ENCODE peak calls at places on chromosomes 13 and 19, in eight cellular contexts. M, E, X, Q, R, C, H and W are unnamed samples.
A peak's percentile ranks its signal among the peaks of the same experiment; 100 is the strongest.

GRCh38 chr19:13881231-13881691 is 4.3 kb downstream of the NANOS3 start:
- DNase-seq in M (no peak), E (no peak), X (peak; percentile 37), Q (no peak), R (no peak), C (no peak), H (no peak), W (no peak)

GRCh38 chr19:17510220-17510993 is 1.0 kb upstream of the PGLS start:
- DNase-seq in M (no peak), E (no peak), X (no peak), Q (no peak), R (no peak), C (no peak), H (no peak), W (no peak)

GRCh38 chr19:11142528-11143171 is 12.9 kb downstream of the SPC24 start:
- DNase-seq in M (no peak), E (peak; percentile 75), X (no peak), Q (no peak), R (peak; percentile 73), C (no peak), H (peak; percentile 81), W (peak; percentile 59)

GRCh38 chr13:110017379-110017778 is 231.0 kb upstream of the IRS2 start:
- DNase-seq in M (no peak), E (no peak), X (no peak), Q (no peak), R (peak; percentile 68), C (no peak), H (no peak), W (no peak)

GRCh38 chr19:10007811-10008211 is 2.5 kb downstream of the COL5A3 start:
- DNase-seq in M (no peak), E (no peak), X (no peak), Q (no peak), R (no peak), C (no peak), H (no peak), W (no peak)

GRCh38 chr13:71278512-71278911 is 588.5 kb downstream of the DACH1 start:
- DNase-seq in M (no peak), E (no peak), X (no peak), Q (no peak), R (no peak), C (no peak), H (no peak), W (no peak)

GRCh38 chr13:107458269-107458668 is 757.1 kb downstream of the LIG4 start:
- DNase-seq in M (no peak), E (no peak), X (no peak), Q (no peak), R (no peak), C (no peak), H (no peak), W (no peak)

GRCh38 chr19:4851551-4852290 is 15.7 kb downstream of the PLIN3 start:
- DNase-seq in M (peak; percentile 77), E (peak; percentile 80), X (peak; percentile 87), Q (peak; percentile 74), R (no peak), C (peak; percentile 68), H (peak; percentile 72), W (peak; percentile 56)

GRCh38 chr19:12720851-12721655 is 2.7 kb downstream of the TNPO2 start:
- DNase-seq in M (no peak), E (no peak), X (no peak), Q (no peak), R (no peak), C (no peak), H (no peak), W (no peak)

GRCh38 chr13:112245179-112245724 is 130.9 kb upstream of the SPACA7 start:
- DNase-seq in M (no peak), E (peak; percentile 49), X (no peak), Q (no peak), R (no peak), C (no peak), H (no peak), W (no peak)

GRCh38 chr13:69274231-69274630 is 833.4 kb upstream of the ATXN8OS start:
- DNase-seq in M (no peak), E (no peak), X (no peak), Q (no peak), R (no peak), C (no peak), H (no peak), W (no peak)

GRCh38 chr13:35621989-35622388 is 145.5 kb upstream of the MAB21L1 start:
- DNase-seq in M (no peak), E (no peak), X (no peak), Q (no peak), R (no peak), C (no peak), H (no peak), W (no peak)

GRCh38 chr13:94249512-94249911 is 230.0 kb downstream of the DCT start:
- DNase-seq in M (no peak), E (no peak), X (no peak), Q (no peak), R (peak; percentile 50), C (no peak), H (no peak), W (no peak)

GRCh38 chr19:7639863-7640348 is 3.0 kb downstream of the STXBP2 start:
- DNase-seq in M (no peak), E (no peak), X (no peak), Q (no peak), R (no peak), C (no peak), H (no peak), W (no peak)

GRCh38 chr19:7638802-7639465 is 2.0 kb downstream of the STXBP2 start:
- DNase-seq in M (no peak), E (no peak), X (no peak), Q (no peak), R (no peak), C (no peak), H (no peak), W (no peak)

GRCh38 chr19:7642295-7643046 is 5.6 kb downstream of the STXBP2 start:
- DNase-seq in M (no peak), E (no peak), X (no peak), Q (no peak), R (no peak), C (no peak), H (no peak), W (no peak)

GRCh38 chr19:7640803-7641202 is 3.9 kb downstream of the STXBP2 start:
- DNase-seq in M (no peak), E (no peak), X (no peak), Q (no peak), R (no peak), C (no peak), H (no peak), W (no peak)

GRCh38 chr19:7641288-7642276 is 4.7 kb downstream of the STXBP2 start:
- DNase-seq in M (no peak), E (no peak), X (no peak), Q (no peak), R (no peak), C (no peak), H (no peak), W (no peak)
- TF ChIP-seq CTCF in M (no peak), E (no peak), X (no peak), Q (no peak), R (no peak), C (peak; percentile 28), H (no peak), W (no peak)

DNA sequence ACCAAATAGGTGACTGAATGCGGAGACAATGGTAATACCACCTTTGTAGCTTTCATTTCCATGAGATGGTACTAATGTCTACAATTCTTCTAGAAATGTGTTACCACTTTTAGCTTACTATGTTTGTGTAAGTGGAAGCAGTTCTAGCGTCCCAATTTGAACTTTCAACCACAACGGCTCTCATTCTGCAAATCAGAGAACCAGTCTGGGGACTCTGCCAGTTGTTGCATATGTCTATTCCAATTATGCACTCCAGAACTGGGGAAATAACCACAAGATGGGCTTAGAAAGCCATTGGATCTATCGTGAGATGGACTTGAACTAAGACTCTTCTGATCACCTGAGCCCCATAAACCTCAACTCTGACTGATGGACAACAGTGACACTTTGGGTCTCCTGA is 862.3 kb downstream of the SLITRK1 start:
- DNase-seq in M (no peak), E (no peak), X (no peak), Q (no peak), R (no peak), C (no peak), H (no peak), W (no peak)
- TF ChIP-seq CTCF in M (no peak), E (no peak), X (no peak), Q (no peak), R (no peak), C (no peak), H (no peak), W (no peak)

GRCh38 chr19:55654833-55655647 is at the start of gene U2AF2:
- DNase-seq in M (peak; percentile 90), E (peak; percentile 97), X (peak; percentile 97), Q (peak; percentile 95), R (no peak), C (peak; percentile 97), H (peak; percentile 97), W (peak; percentile 98)
- TF ChIP-seq CTCF in M (no peak), E (no peak), X (no peak), Q (no peak), R (no peak), C (no peak), H (no peak), W (no peak)

DNA sequence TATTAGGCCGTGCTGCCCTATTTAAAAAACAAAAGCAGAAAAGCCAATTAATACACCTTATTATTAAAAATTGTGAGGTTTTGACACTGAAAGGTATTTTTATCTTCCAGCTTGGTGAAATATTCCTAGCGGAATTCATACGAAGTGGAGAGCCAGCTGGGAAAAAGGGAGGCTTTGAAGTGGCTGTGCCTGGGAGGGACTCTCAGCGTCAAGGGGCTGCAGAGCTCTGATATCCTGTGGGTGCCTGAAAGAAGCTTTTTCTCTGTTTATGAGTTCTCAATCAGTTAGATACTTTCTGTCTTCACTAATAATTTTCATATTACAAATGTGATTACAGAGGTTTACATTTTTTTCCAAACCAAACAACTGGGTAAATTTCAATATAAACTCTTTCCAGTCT is 140.2 kb upstream of the MIR17HG start:
- DNase-seq in M (no peak), E (no peak), X (no peak), Q (no peak), R (no peak), C (no peak), H (no peak), W (no peak)
- TF ChIP-seq CTCF in M (no peak), E (no peak), X (no peak), Q (no peak), R (no peak), C (no peak), H (no peak), W (no peak)

DNA sequence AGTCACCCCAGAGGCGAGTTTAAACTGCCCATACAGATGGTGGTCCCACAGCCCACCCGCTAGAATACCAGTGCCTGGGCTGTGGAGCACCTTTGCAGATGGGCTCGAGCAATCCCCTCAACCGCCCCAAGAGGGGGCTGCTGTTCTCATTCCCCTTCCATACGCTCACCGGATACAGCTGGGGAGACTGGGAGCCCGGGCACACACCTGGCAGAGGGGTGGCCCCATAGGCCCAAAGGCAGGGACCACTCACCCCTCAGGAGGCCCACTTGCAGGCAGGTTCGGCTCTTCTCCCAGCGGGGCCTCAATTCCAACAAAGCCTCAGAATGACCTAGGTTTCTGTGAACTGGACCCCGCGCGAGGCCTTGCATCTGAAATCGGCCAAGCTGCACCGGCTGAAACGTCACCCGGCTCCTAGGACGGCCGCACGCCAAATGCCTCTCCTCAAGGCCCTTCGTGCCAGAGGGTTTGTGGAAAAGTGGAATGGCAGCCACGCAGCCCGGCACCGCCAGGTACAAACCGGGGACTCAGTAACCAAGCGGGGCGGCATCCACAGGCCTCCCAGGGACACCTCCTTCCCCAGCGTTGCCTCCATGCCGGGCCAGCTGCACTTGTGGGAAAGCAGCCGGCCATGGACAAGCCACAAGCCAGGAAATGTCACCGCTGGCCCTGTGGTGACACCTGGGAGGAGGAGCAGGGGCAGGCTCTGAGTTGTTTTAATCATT is 18.7 kb downstream of the MLLT1 start:
- DNase-seq in M (no peak), E (no peak), X (peak; percentile 69), Q (peak; percentile 45), R (no peak), C (no peak), H (no peak), W (no peak)
- TF ChIP-seq CTCF in M (no peak), E (peak; percentile 72), X (peak; percentile 35), Q (peak; percentile 56), R (peak; percentile 60), C (peak; percentile 61), H (no peak), W (peak; percentile 78)